ENCODE peak calls at places on chromosomes 2 and 18, in five cellular contexts. One of them, this sample, is unnamed.
A peak's percentile ranks its signal among the peaks of the same experiment; 100 is the strongest.

GRCh38 chr18:79059456-79059855 is 9.7 kb upstream of the ATP9B start:
- DNase-seq in K562: no peak
- DNase-seq in HepG2: no peak
- DNase-seq in A549: no peak
- DNase-seq in H1: no peak
- DNase-seq in this sample: no peak

GRCh38 chr18:8609711-8610441 is 639 bp downstream of the RAB12 start:
- DNase-seq in K562: peak; percentile 41
- DNase-seq in HepG2: no peak
- DNase-seq in H1: no peak
- DNase-seq in A549: no peak
- DNase-seq in this sample: no peak

GRCh38 chr2:54628418-54628817 is 95.0 kb upstream of the EML6 start:
- DNase-seq in HepG2: no peak
- DNase-seq in A549: no peak
- DNase-seq in H1: no peak
- DNase-seq in K562: no peak
- DNase-seq in this sample: no peak

GRCh38 chr18:55189972-55190371 is 230.7 kb upstream of the CCDC68 start:
- DNase-seq in HepG2: no peak
- DNase-seq in H1: no peak
- DNase-seq in K562: peak; percentile 6
- DNase-seq in A549: no peak
- DNase-seq in this sample: no peak

GRCh38 chr2:233803994-233804393 is 25.9 kb downstream of the MROH2A start:
- DNase-seq in A549: no peak
- DNase-seq in K562: no peak
- DNase-seq in H1: peak; percentile 2
- DNase-seq in HepG2: no peak
- DNase-seq in this sample: no peak

GRCh38 chr2:224682121-224682520 is 34.0 kb downstream of the CCDC195 start:
- DNase-seq in HepG2: no peak
- DNase-seq in H1: no peak
- DNase-seq in K562: no peak
- DNase-seq in A549: no peak
- DNase-seq in this sample: no peak

GRCh38 chr2:177625744-177626655 is 233.4 kb downstream of the AGPS start:
- DNase-seq in K562: peak; percentile 69
- DNase-seq in H1: no peak
- DNase-seq in HepG2: no peak
- DNase-seq in A549: no peak
- DNase-seq in this sample: no peak

GRCh38 chr2:88658890-88659881 is 31.9 kb upstream of the EIF2AK3 start:
- DNase-seq in H1: no peak
- DNase-seq in A549: no peak
- DNase-seq in HepG2: peak; percentile 64
- DNase-seq in K562: peak; percentile 39
- DNase-seq in this sample: no peak

GRCh38 chr2:222302178-222303018 is 3.6 kb upstream of the PAX3 start:
- DNase-seq in HepG2: no peak
- DNase-seq in H1: peak; percentile 64
- DNase-seq in K562: no peak
- DNase-seq in A549: no peak
- DNase-seq in this sample: no peak

GRCh38 chr2:229282758-229283546 is 11.9 kb upstream of the PID1 start:
- DNase-seq in H1: no peak
- DNase-seq in K562: no peak
- DNase-seq in HepG2: no peak
- DNase-seq in A549: no peak
- DNase-seq in this sample: no peak

GRCh38 chr18:50836521-50836957 is 16.7 kb upstream of the MRO start:
- DNase-seq in K562: no peak
- DNase-seq in H1: no peak
- DNase-seq in A549: no peak
- DNase-seq in HepG2: no peak
- DNase-seq in this sample: peak; percentile 32

GRCh38 chr2:115075800-115076199 is 633.4 kb downstream of the DPP10 start:
- DNase-seq in HepG2: no peak
- DNase-seq in H1: no peak
- DNase-seq in A549: no peak
- DNase-seq in K562: no peak
- DNase-seq in this sample: no peak

GRCh38 chr2:234403074-234403473 is 93.8 kb downstream of the ARL4C start:
- DNase-seq in H1: no peak
- DNase-seq in A549: no peak
- DNase-seq in K562: no peak
- DNase-seq in HepG2: no peak
- DNase-seq in this sample: no peak

GRCh38 chr18:12248926-12249720 is 5.0 kb upstream of the CIDEA start:
- DNase-seq in H1: no peak
- DNase-seq in HepG2: no peak
- DNase-seq in A549: no peak
- DNase-seq in K562: no peak
- DNase-seq in this sample: no peak

GRCh38 chr2:46066591-46066990 is 230.6 kb upstream of the EPAS1 start:
- DNase-seq in H1: no peak
- DNase-seq in A549: no peak
- DNase-seq in HepG2: no peak
- DNase-seq in K562: no peak
- DNase-seq in this sample: no peak

GRCh38 chr2:180699657-180700361 is 280.6 kb upstream of the UBE2E3 start:
- DNase-seq in HepG2: no peak
- DNase-seq in K562: no peak
- DNase-seq in A549: no peak
- DNase-seq in H1: no peak
- DNase-seq in this sample: no peak

GRCh38 chr2:24363306-24363705 is 3.0 kb upstream of the ITSN2 start:
- DNase-seq in H1: no peak
- DNase-seq in HepG2: no peak
- DNase-seq in K562: no peak
- DNase-seq in A549: no peak
- DNase-seq in this sample: no peak

GRCh38 chr2:68734688-68735525 is at the start of gene ARHGAP25:
- DNase-seq in K562: no peak
- DNase-seq in A549: no peak
- DNase-seq in HepG2: no peak
- DNase-seq in H1: no peak
- DNase-seq in this sample: peak; percentile 69

GRCh38 chr18:52716926-52717325 is 376.9 kb downstream of the DCC start:
- DNase-seq in K562: no peak
- DNase-seq in H1: no peak
- DNase-seq in A549: peak; percentile 5
- DNase-seq in HepG2: peak; percentile 27
- DNase-seq in this sample: no peak

GRCh38 chr2:144429396-144430112 is 90.4 kb downstream of the ZEB2 start:
- DNase-seq in K562: no peak
- DNase-seq in A549: no peak
- DNase-seq in H1: no peak
- DNase-seq in HepG2: no peak
- DNase-seq in this sample: no peak

GRCh38 chr2:142857247-142858154 is 20.0 kb upstream of the KYNU start:
- DNase-seq in A549: no peak
- DNase-seq in H1: no peak
- DNase-seq in K562: no peak
- DNase-seq in HepG2: no peak
- DNase-seq in this sample: no peak

GRCh38 chr2:47034973-47035609 is 119.5 kb upstream of the MCFD2 start:
- DNase-seq in H1: no peak
- DNase-seq in A549: no peak
- DNase-seq in HepG2: peak; percentile 80
- DNase-seq in K562: no peak
- DNase-seq in this sample: peak; percentile 33

GRCh38 chr2:48695991-48696390 is 59.5 kb downstream of the LHCGR start:
- DNase-seq in K562: no peak
- DNase-seq in HepG2: no peak
- DNase-seq in H1: no peak
- DNase-seq in A549: no peak
- DNase-seq in this sample: no peak

GRCh38 chr2:11279398-11279797 is 65.0 kb downstream of the ROCK2 start:
- DNase-seq in K562: peak; percentile 54
- DNase-seq in HepG2: no peak
- DNase-seq in A549: no peak
- DNase-seq in H1: no peak
- DNase-seq in this sample: no peak

GRCh38 chr18:59957957-59958356 is 58.2 kb downstream of the PMAIP1 start:
- DNase-seq in HepG2: peak; percentile 3
- DNase-seq in K562: peak; percentile 71
- DNase-seq in A549: no peak
- DNase-seq in H1: no peak
- DNase-seq in this sample: no peak

GRCh38 chr2:105394951-105395611 is 3.8 kb downstream of the FHL2 start:
- DNase-seq in K562: no peak
- DNase-seq in H1: no peak
- DNase-seq in HepG2: peak; percentile 94
- DNase-seq in A549: no peak
- DNase-seq in this sample: no peak

GRCh38 chr2:100137318-100137717 is 5.1 kb downstream of the AFF3 start:
- DNase-seq in K562: no peak
- DNase-seq in A549: no peak
- DNase-seq in HepG2: no peak
- DNase-seq in H1: no peak
- DNase-seq in this sample: no peak

GRCh38 chr2:128549094-128549493 is 230.4 kb upstream of the HS6ST1 start:
- DNase-seq in A549: no peak
- DNase-seq in K562: no peak
- DNase-seq in HepG2: no peak
- DNase-seq in H1: no peak
- DNase-seq in this sample: no peak

GRCh38 chr2:11175293-11175795 is 20.1 kb downstream of the SLC66A3 start:
- DNase-seq in H1: no peak
- DNase-seq in K562: no peak
- DNase-seq in A549: no peak
- DNase-seq in HepG2: no peak
- DNase-seq in this sample: no peak

GRCh38 chr2:149579972-149580882 is 7.3 kb downstream of the MMADHC start:
- DNase-seq in H1: no peak
- DNase-seq in HepG2: no peak
- DNase-seq in A549: no peak
- DNase-seq in K562: no peak
- DNase-seq in this sample: no peak

GRCh38 chr18:35993013-35993412 is 20.5 kb downstream of the RMP24 start:
- DNase-seq in HepG2: no peak
- DNase-seq in A549: no peak
- DNase-seq in K562: no peak
- DNase-seq in H1: no peak
- DNase-seq in this sample: no peak

GRCh38 chr2:229313591-229313990 is 42.5 kb upstream of the PID1 start:
- DNase-seq in HepG2: no peak
- DNase-seq in H1: no peak
- DNase-seq in K562: no peak
- DNase-seq in A549: no peak
- DNase-seq in this sample: no peak

GRCh38 chr2:37561615-37562569 is 109.5 kb downstream of the CDC42EP3 start:
- DNase-seq in A549: peak; percentile 83
- DNase-seq in K562: peak; percentile 87
- DNase-seq in H1: no peak
- DNase-seq in HepG2: peak; percentile 13
- DNase-seq in this sample: no peak

GRCh38 chr18:28412521-28412920 is 235.6 kb upstream of the CDH2 start:
- DNase-seq in HepG2: no peak
- DNase-seq in H1: no peak
- DNase-seq in A549: no peak
- DNase-seq in K562: no peak
- DNase-seq in this sample: no peak

GRCh38 chr2:185316383-185316782 is 422.2 kb upstream of the FSIP2 start:
- DNase-seq in H1: no peak
- DNase-seq in A549: no peak
- DNase-seq in K562: no peak
- DNase-seq in HepG2: peak; percentile 9
- DNase-seq in this sample: peak; percentile 2
- TF ChIP-seq HDAC2 in H1: no peak
- TF ChIP-seq HDAC2 in A549: no peak
- TF ChIP-seq HDAC2 in K562: no peak
- TF ChIP-seq HDAC2 in HepG2: no peak
- TF ChIP-seq HDAC2 in this sample: no peak

DNA sequence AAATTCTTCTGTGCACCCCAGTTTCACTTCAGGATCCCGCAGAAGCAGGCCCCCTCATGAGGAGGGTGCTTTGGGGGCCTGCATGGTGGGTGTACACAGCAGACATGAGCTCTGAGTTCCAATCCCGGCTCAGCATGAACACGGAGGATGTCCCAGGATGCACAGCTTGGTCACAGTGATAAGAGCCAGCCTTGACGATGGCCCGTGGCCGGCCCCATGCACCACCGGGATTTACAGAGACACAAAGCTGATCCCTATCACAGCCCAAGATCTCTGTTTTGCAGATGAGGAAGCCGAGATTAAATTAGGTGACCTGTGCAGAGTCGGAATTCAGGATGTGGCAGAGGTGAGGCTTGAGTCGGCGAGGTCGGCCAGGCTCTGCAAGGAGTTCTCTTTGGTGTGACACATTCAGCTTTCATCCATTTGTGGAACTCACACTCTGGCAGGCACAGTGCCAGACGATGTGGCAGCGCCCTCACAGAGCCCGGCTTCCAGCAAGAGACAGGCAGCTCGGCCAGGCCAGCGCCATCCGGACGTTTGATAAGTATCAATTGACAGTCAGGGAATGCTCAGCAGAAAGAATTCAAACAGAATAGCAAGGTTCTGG is 456.3 kb upstream of the MYT1L start:
- DNase-seq in A549: no peak
- DNase-seq in K562: no peak
- DNase-seq in HepG2: no peak
- DNase-seq in H1: no peak
- DNase-seq in this sample: no peak
- TF ChIP-seq HDAC2 in A549: no peak
- TF ChIP-seq HDAC2 in K562: no peak
- TF ChIP-seq HDAC2 in HepG2: no peak
- TF ChIP-seq HDAC2 in H1: no peak
- TF ChIP-seq HDAC2 in this sample: no peak

GRCh38 chr2:120631241-120631640 is 104.4 kb upstream of the GLI2 start:
- DNase-seq in K562: no peak
- DNase-seq in HepG2: no peak
- DNase-seq in H1: no peak
- DNase-seq in A549: no peak
- DNase-seq in this sample: no peak
- TF ChIP-seq HDAC2 in K562: no peak
- TF ChIP-seq HDAC2 in HepG2: no peak
- TF ChIP-seq HDAC2 in H1: no peak
- TF ChIP-seq HDAC2 in A549: no peak
- TF ChIP-seq HDAC2 in this sample: no peak

DNA sequence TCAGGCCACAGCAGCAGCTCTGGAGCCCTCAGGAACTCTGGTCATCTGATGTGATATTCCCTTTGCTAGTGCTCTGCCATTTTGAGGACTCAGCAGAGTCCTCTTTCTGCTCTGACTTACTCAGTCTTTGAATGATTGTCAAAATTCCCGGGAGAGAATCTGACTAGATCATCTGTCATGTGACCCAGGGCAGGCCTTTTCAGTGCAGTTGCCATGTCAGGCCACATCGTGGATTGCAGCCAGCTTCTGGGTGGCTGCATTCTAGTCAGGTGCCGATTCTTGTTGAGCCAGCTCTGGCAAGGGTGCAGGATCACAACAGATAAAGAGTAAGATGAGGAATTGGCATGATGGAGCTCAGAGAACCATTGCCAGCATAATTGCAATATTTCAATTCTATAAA is 795.6 kb downstream of the CPS1 start:
- DNase-seq in HepG2: no peak
- DNase-seq in H1: no peak
- DNase-seq in A549: no peak
- DNase-seq in K562: no peak
- DNase-seq in this sample: no peak
- TF ChIP-seq HDAC2 in HepG2: no peak
- TF ChIP-seq HDAC2 in H1: no peak
- TF ChIP-seq HDAC2 in A549: no peak
- TF ChIP-seq HDAC2 in K562: no peak
- TF ChIP-seq HDAC2 in this sample: no peak